ENCODE peak calls at places on chromosomes 16 and 17, in eight cellular contexts. Q is ecto neural progenitor cell, X is ACHN, L is neural crest cell, V is EL, N is sciatic nerve, P is lower leg skin, C is progenitor cell of endocrine pancreas. T is an unnamed sample.

GRCh38 chr16:84907046-84907445 is 87.3 kb downstream of the CRISPLD2 start:
- DNase-seq in P (no peak), X (no peak), V (no peak), N (no peak), Q (no peak), L (no peak), C (no peak), T (no peak)

GRCh38 chr17:4898351-4898750 is 985 bp upstream of the C17orf107 start:
- DNase-seq in Q (peak), V (no peak), X (no peak), P (no peak), N (no peak), L (no peak), C (no peak), T (no peak)

GRCh38 chr16:12551946-12552345 is 251.7 kb downstream of the CPPED1 start:
- DNase-seq in X (no peak), C (no peak), P (no peak), N (no peak), V (no peak), Q (peak), L (no peak), T (no peak)

GRCh38 chr17:19371259-19372003 is 6.9 kb upstream of the MAPK7 start:
- DNase-seq in L (no peak), V (no peak), N (peak), P (no peak), Q (peak), C (no peak), X (no peak), T (no peak)

GRCh38 chr17:15257316-15257925 is 7.7 kb downstream of the PMP22 start:
- DNase-seq in V (peak), X (peak), N (peak), C (peak), L (peak), Q (peak), P (peak), T (peak)

GRCh38 chr17:68176770-68177169 is 71.1 kb upstream of the AMZ2 start:
- DNase-seq in X (no peak), P (no peak), L (no peak), Q (peak), N (no peak), C (no peak), V (no peak), T (no peak)

GRCh38 chr16:87963400-87963799 is 12.2 kb downstream of the BANP start:
- DNase-seq in V (peak), P (no peak), L (no peak), Q (no peak), N (no peak), X (no peak), C (no peak), T (no peak)

GRCh38 chr16:24504467-24505345 is 34.7 kb upstream of the RBBP6 start:
- DNase-seq in P (peak), V (peak), X (peak), L (peak), C (peak), N (peak), Q (peak), T (peak)

GRCh38 chr17:68777243-68777855 is 176.2 kb upstream of the FAM20A start:
- DNase-seq in V (peak), X (peak), L (peak), C (peak), P (peak), N (peak), Q (peak), T (peak)

GRCh38 chr16:57446530-57447141 is 549 bp downstream of the CIAPIN1 start:
- DNase-seq in P (no peak), X (peak), V (peak), C (no peak), Q (no peak), N (peak), L (peak), T (peak)

GRCh38 chr16:61823326-61823725 is 212.9 kb downstream of the CDH8 start:
- DNase-seq in P (no peak), V (no peak), C (no peak), L (no peak), X (no peak), N (no peak), Q (no peak), T (no peak)

GRCh38 chr17:27756467-27757371 is 43.6 kb downstream of the NOS2 start:
- DNase-seq in Q (peak), X (peak), L (peak), C (peak), N (no peak), P (peak), V (peak), T (peak)

GRCh38 chr16:68884391-68884790 is 41.1 kb downstream of the TANGO6 start:
- DNase-seq in V (no peak), C (no peak), L (no peak), N (no peak), X (no peak), P (no peak), Q (no peak), T (no peak)

GRCh38 chr16:86355114-86355513 is 155.2 kb upstream of the FOXF1 start:
- DNase-seq in Q (no peak), L (no peak), N (no peak), V (peak), C (no peak), X (no peak), P (no peak), T (no peak)

GRCh38 chr16:86044881-86045600 is 146.1 kb downstream of the IRF8 start:
- DNase-seq in N (peak), V (no peak), C (no peak), X (no peak), L (no peak), Q (no peak), P (no peak), T (no peak)

GRCh38 chr17:68238488-68238887 is 9.4 kb upstream of the AMZ2 start:
- DNase-seq in V (no peak), X (no peak), Q (no peak), L (no peak), P (no peak), N (no peak), C (no peak), T (no peak)

GRCh38 chr16:27462846-27463682 is 61.1 kb downstream of the IL21R start:
- DNase-seq in C (no peak), X (no peak), N (no peak), P (no peak), V (no peak), Q (no peak), L (no peak), T (no peak)

GRCh38 chr16:71440669-71441347 is 1.0 kb downstream of the TLE7 start:
- DNase-seq in X (no peak), L (no peak), Q (no peak), P (no peak), C (no peak), V (no peak), N (no peak), T (no peak)

GRCh38 chr17:80961931-80962330 is 29.7 kb upstream of the CHMP6 start:
- DNase-seq in V (no peak), N (no peak), C (no peak), Q (no peak), L (no peak), P (no peak), X (no peak), T (no peak)

GRCh38 chr17:50779747-50780363 is 12.5 kb upstream of the ANKRD40CL start:
- DNase-seq in P (no peak), N (no peak), X (no peak), C (no peak), Q (no peak), V (no peak), L (no peak), T (no peak)

GRCh38 chr16:71259086-71259485 is 28.6 kb upstream of the HYDIN start:
- DNase-seq in Q (no peak), N (no peak), L (no peak), C (no peak), X (no peak), V (no peak), P (no peak), T (no peak)

GRCh38 chr17:16922386-16923096 is 49.4 kb downstream of the TNFRSF13B start:
- DNase-seq in Q (no peak), C (no peak), X (peak), N (no peak), V (no peak), L (no peak), P (no peak), T (no peak)

GRCh38 chr16:78405833-78406232 is 306.4 kb downstream of the WWOX start:
- DNase-seq in V (no peak), C (no peak), P (no peak), N (no peak), L (no peak), Q (no peak), X (no peak), T (no peak)

GRCh38 chr17:81033535-81034167 is 1.3 kb upstream of the BAIAP2 start:
- DNase-seq in C (no peak), L (no peak), P (no peak), Q (no peak), X (no peak), V (no peak), N (peak), T (peak)

GRCh38 chr17:48052956-48053757 is 5.0 kb downstream of the NFE2L1 start:
- DNase-seq in L (no peak), X (no peak), Q (peak), C (no peak), P (peak), V (peak), N (peak), T (peak)

GRCh38 chr16:89536886-89537548 is 23.5 kb upstream of the RPL13 start:
- DNase-seq in X (no peak), L (no peak), Q (no peak), C (no peak), V (no peak), N (no peak), P (no peak), T (no peak)

GRCh38 chr16:48609453-48610023 is 442 bp downstream of the N4BP1 start:
- DNase-seq in P (no peak), N (peak), X (peak), V (peak), L (no peak), Q (no peak), C (no peak), T (peak)

GRCh38 chr17:59698143-59698542 is 9.1 kb downstream of the PTRH2 start:
- DNase-seq in N (no peak), C (no peak), X (no peak), V (no peak), P (no peak), L (no peak), Q (no peak), T (no peak)

GRCh38 chr16:3655791-3656490 is 1.4 kb downstream of the DNASE1 start:
- DNase-seq in C (no peak), Q (no peak), N (peak), P (no peak), X (no peak), V (no peak), L (no peak), T (no peak)

T was measured in Kasumi-1.